ENCODE peak calls at places on chromosomes 6 and 20, in seven cellular contexts. One of them, this sample, is unnamed.
A peak's percentile ranks its signal among the peaks of the same experiment; 100 is the strongest.

GRCh38 chr20:39282619-39283092 is 320.5 kb downstream of the DHX35 start:
- DNase-seq in stomach: no peak
- DNase-seq in BJ: no peak
- DNase-seq in H9: peak; percentile 81
- DNase-seq in cardiac fibroblast: no peak
- DNase-seq in GM10248: no peak
- DNase-seq in upper lobe of left lung: no peak
- DNase-seq in this sample: no peak

GRCh38 chr6:106468935-106469334 is 108.4 kb downstream of the CRYBG1 start:
- DNase-seq in stomach: no peak
- DNase-seq in BJ: no peak
- DNase-seq in H9: no peak
- DNase-seq in cardiac fibroblast: no peak
- DNase-seq in GM10248: no peak
- DNase-seq in upper lobe of left lung: no peak
- DNase-seq in this sample: no peak

GRCh38 chr6:129700666-129701065 is 9.3 kb downstream of the ARHGAP18 start:
- DNase-seq in stomach: no peak
- DNase-seq in BJ: no peak
- DNase-seq in H9: no peak
- DNase-seq in cardiac fibroblast: no peak
- DNase-seq in GM10248: no peak
- DNase-seq in upper lobe of left lung: no peak
- DNase-seq in this sample: no peak

GRCh38 chr6:75207211-75207984 is 1.5 kb upstream of the COL12A1 start:
- DNase-seq in stomach: no peak
- DNase-seq in BJ: no peak
- DNase-seq in H9: peak; percentile 46
- DNase-seq in cardiac fibroblast: peak; percentile 24
- DNase-seq in GM10248: peak; percentile 23
- DNase-seq in upper lobe of left lung: peak; percentile 62
- DNase-seq in this sample: no peak

GRCh38 chr20:50510706-50511401 is 671 bp downstream of the PTPN1 start:
- DNase-seq in stomach: no peak
- DNase-seq in BJ: no peak
- DNase-seq in H9: no peak
- DNase-seq in cardiac fibroblast: no peak
- DNase-seq in GM10248: no peak
- DNase-seq in upper lobe of left lung: no peak
- DNase-seq in this sample: no peak

GRCh38 chr6:5025911-5026819 is 22.3 kb upstream of the RPP40 start:
- DNase-seq in stomach: peak; percentile 44
- DNase-seq in BJ: no peak
- DNase-seq in H9: peak; percentile 76
- DNase-seq in cardiac fibroblast: peak; percentile 35
- DNase-seq in GM10248: no peak
- DNase-seq in upper lobe of left lung: no peak
- DNase-seq in this sample: peak; percentile 31

GRCh38 chr6:106026748-106027147 is 59.4 kb upstream of the PRDM1 start:
- DNase-seq in stomach: no peak
- DNase-seq in BJ: no peak
- DNase-seq in H9: no peak
- DNase-seq in cardiac fibroblast: peak; percentile 29
- DNase-seq in GM10248: no peak
- DNase-seq in upper lobe of left lung: no peak
- DNase-seq in this sample: no peak

GRCh38 chr6:139846538-139847321 is 472.3 kb upstream of the CITED2 start:
- DNase-seq in stomach: no peak
- DNase-seq in BJ: no peak
- DNase-seq in H9: peak; percentile 41
- DNase-seq in cardiac fibroblast: no peak
- DNase-seq in GM10248: no peak
- DNase-seq in upper lobe of left lung: no peak
- DNase-seq in this sample: no peak

GRCh38 chr6:14922306-14922705 is 323.6 kb upstream of the JARID2 start:
- DNase-seq in stomach: no peak
- DNase-seq in BJ: no peak
- DNase-seq in H9: peak; percentile 55
- DNase-seq in cardiac fibroblast: no peak
- DNase-seq in GM10248: no peak
- DNase-seq in upper lobe of left lung: no peak
- DNase-seq in this sample: no peak

GRCh38 chr20:17888044-17888443 is 80.5 kb downstream of the SNX5 start:
- DNase-seq in stomach: no peak
- DNase-seq in BJ: no peak
- DNase-seq in H9: no peak
- DNase-seq in cardiac fibroblast: peak; percentile 22
- DNase-seq in GM10248: no peak
- DNase-seq in upper lobe of left lung: no peak
- DNase-seq in this sample: no peak

GRCh38 chr6:127439718-127440117 is 19.5 kb downstream of the KIAA0408 start:
- DNase-seq in stomach: no peak
- DNase-seq in BJ: no peak
- DNase-seq in H9: no peak
- DNase-seq in cardiac fibroblast: no peak
- DNase-seq in GM10248: no peak
- DNase-seq in upper lobe of left lung: no peak
- DNase-seq in this sample: no peak

DNA sequence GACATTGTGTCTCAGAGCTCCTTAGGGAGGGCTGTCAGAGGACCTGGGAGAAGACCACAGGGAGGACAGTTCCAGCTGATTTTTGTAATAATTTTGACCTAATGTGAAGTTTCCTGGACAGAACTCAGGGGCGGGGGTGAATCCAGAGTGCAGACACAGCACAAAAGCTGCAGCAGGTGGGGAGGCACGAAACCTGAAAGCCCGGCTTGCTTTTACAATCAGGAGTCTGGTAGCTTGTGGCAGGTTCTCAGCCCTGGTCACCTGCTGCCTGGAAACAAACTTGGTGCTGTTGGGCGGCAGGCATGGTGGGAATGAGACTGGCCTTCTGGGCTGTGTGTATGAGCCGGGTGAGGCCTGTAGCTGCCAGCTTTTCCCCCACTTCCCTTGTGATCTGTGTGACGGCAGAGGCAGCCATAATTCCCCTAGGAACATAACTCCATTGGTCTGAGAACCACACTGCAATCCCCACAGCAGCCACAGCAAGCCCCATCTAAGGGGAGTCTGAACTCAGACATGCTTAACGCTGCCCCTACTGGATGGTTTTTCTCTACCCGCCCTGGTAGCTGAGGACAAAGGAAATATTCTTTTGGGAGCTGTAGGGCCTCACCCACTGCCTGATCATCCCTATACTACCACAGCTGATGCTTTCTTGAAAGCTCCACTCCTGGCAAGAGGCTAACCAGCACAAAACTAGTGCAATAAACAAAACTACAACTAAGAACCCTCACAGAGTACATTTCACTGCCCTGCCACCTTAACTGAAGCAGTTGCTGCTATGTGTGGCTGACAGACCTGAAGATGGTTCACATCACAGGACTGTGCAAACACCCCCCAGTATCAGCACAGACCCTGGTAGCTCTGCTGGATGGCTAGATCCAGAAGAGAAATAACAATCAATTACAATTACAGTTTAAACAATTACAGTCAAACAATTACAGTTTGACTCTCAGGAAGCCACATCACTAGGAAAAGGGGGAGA is 1055.1 kb upstream of the GJE1 start:
- DNase-seq in stomach: no peak
- DNase-seq in BJ: no peak
- DNase-seq in H9: peak; percentile 74
- DNase-seq in cardiac fibroblast: peak; percentile 33
- DNase-seq in GM10248: no peak
- DNase-seq in upper lobe of left lung: peak; percentile 1
- DNase-seq in this sample: no peak
- TF ChIP-seq CTCF in stomach: no peak
- TF ChIP-seq CTCF in BJ: no peak
- TF ChIP-seq CTCF in H9: peak; percentile 68
- TF ChIP-seq CTCF in cardiac fibroblast: peak; percentile 7
- TF ChIP-seq CTCF in GM10248: peak; percentile 30
- TF ChIP-seq CTCF in upper lobe of left lung: no peak
- TF ChIP-seq CTCF in this sample: peak; percentile 57

DNA sequence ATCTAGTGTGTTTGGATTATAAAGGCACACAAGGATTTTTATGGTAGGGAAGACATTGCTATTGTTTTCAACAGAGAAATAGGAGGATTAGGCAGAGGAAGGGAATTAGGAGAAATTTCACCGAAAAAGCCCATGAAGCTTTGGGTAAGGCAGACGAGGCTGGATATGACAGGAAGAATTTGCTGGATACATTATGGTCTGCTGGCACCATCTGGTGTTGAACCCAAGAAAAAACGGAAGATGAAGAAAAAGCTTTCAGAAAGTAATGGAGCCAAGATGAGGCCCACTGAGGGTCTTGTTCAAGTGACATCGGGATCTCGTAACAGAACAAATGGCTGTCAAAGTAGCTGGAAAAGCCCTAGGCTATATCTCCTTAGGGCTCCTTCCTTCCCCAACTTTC is 56.5 kb downstream of the OR2J2 start:
- DNase-seq in stomach: no peak
- DNase-seq in BJ: no peak
- DNase-seq in H9: no peak
- DNase-seq in cardiac fibroblast: no peak
- DNase-seq in GM10248: no peak
- DNase-seq in upper lobe of left lung: no peak
- DNase-seq in this sample: no peak
- TF ChIP-seq CTCF in stomach: no peak
- TF ChIP-seq CTCF in BJ: no peak
- TF ChIP-seq CTCF in H9: peak; percentile 54
- TF ChIP-seq CTCF in cardiac fibroblast: no peak
- TF ChIP-seq CTCF in GM10248: no peak
- TF ChIP-seq CTCF in upper lobe of left lung: no peak
- TF ChIP-seq CTCF in this sample: no peak

GRCh38 chr6:56370127-56370540 is 122.8 kb upstream of the COL21A1 start:
- DNase-seq in stomach: peak; percentile 74
- DNase-seq in BJ: no peak
- DNase-seq in H9: peak; percentile 71
- DNase-seq in cardiac fibroblast: peak; percentile 77
- DNase-seq in GM10248: no peak
- DNase-seq in upper lobe of left lung: no peak
- DNase-seq in this sample: peak; percentile 19
- TF ChIP-seq CTCF in stomach: no peak
- TF ChIP-seq CTCF in BJ: peak; percentile 81
- TF ChIP-seq CTCF in H9: peak; percentile 68
- TF ChIP-seq CTCF in cardiac fibroblast: peak; percentile 54
- TF ChIP-seq CTCF in GM10248: no peak
- TF ChIP-seq CTCF in upper lobe of left lung: peak; percentile 38
- TF ChIP-seq CTCF in this sample: peak; percentile 66

GRCh38 chr6:143962644-143962929 is 45.5 kb downstream of the PLAGL1 start:
- DNase-seq in stomach: no peak
- DNase-seq in BJ: peak; percentile 26
- DNase-seq in H9: no peak
- DNase-seq in cardiac fibroblast: peak; percentile 32
- DNase-seq in GM10248: no peak
- DNase-seq in upper lobe of left lung: no peak
- DNase-seq in this sample: no peak
- TF ChIP-seq CTCF in stomach: no peak
- TF ChIP-seq CTCF in BJ: peak; percentile 62
- TF ChIP-seq CTCF in H9: peak; percentile 68
- TF ChIP-seq CTCF in cardiac fibroblast: peak; percentile 29
- TF ChIP-seq CTCF in GM10248: no peak
- TF ChIP-seq CTCF in upper lobe of left lung: peak; percentile 24
- TF ChIP-seq CTCF in this sample: peak; percentile 69

DNA sequence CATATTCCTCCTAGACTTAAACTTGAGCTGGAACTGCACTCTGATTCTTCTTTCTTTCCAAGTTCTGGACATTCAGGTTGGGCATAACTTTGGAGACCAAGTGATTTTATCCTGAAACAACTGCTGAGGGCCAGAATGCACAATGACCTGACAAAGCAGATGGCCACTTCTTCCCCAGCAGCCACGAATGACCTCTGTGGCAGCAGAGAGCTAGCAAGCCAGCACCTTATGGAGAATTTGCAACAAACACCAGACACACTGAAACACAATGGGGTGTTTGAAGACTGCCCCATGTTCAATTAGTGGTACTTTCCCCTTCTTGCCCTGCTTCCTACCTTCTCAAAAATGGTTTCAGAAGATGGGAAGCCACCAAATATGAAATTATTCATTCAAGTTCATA is 4.2 kb upstream of the TENT5A start:
- DNase-seq in stomach: no peak
- DNase-seq in BJ: no peak
- DNase-seq in H9: no peak
- DNase-seq in cardiac fibroblast: no peak
- DNase-seq in GM10248: no peak
- DNase-seq in upper lobe of left lung: no peak
- DNase-seq in this sample: no peak
- TF ChIP-seq CTCF in stomach: no peak
- TF ChIP-seq CTCF in BJ: no peak
- TF ChIP-seq CTCF in H9: no peak
- TF ChIP-seq CTCF in cardiac fibroblast: no peak
- TF ChIP-seq CTCF in GM10248: no peak
- TF ChIP-seq CTCF in upper lobe of left lung: no peak
- TF ChIP-seq CTCF in this sample: no peak

GRCh38 chr6:159311618-159312017 is 142.4 kb downstream of the FNDC1 start:
- DNase-seq in stomach: no peak
- DNase-seq in BJ: no peak
- DNase-seq in H9: no peak
- DNase-seq in cardiac fibroblast: no peak
- DNase-seq in GM10248: no peak
- DNase-seq in upper lobe of left lung: no peak
- DNase-seq in this sample: no peak
- TF ChIP-seq CTCF in stomach: no peak
- TF ChIP-seq CTCF in BJ: no peak
- TF ChIP-seq CTCF in H9: peak; percentile 39
- TF ChIP-seq CTCF in cardiac fibroblast: no peak
- TF ChIP-seq CTCF in GM10248: no peak
- TF ChIP-seq CTCF in upper lobe of left lung: no peak
- TF ChIP-seq CTCF in this sample: peak; percentile 20

GRCh38 chr6:136682292-136682691 is 110.0 kb downstream of the MAP3K5 start:
- DNase-seq in stomach: no peak
- DNase-seq in BJ: no peak
- DNase-seq in H9: no peak
- DNase-seq in cardiac fibroblast: no peak
- DNase-seq in GM10248: no peak
- DNase-seq in upper lobe of left lung: no peak
- DNase-seq in this sample: no peak

GRCh38 chr6:136677822-136678221 is 114.5 kb downstream of the MAP3K5 start:
- DNase-seq in stomach: no peak
- DNase-seq in BJ: no peak
- DNase-seq in H9: no peak
- DNase-seq in cardiac fibroblast: no peak
- DNase-seq in GM10248: no peak
- DNase-seq in upper lobe of left lung: no peak
- DNase-seq in this sample: no peak

GRCh38 chr6:136685540-136686108 is 106.7 kb downstream of the MAP3K5 start:
- DNase-seq in stomach: no peak
- DNase-seq in BJ: no peak
- DNase-seq in H9: no peak
- DNase-seq in cardiac fibroblast: peak; percentile 63
- DNase-seq in GM10248: no peak
- DNase-seq in upper lobe of left lung: no peak
- DNase-seq in this sample: no peak

GRCh38 chr6:136684483-136684882 is 107.8 kb downstream of the MAP3K5 start:
- DNase-seq in stomach: no peak
- DNase-seq in BJ: no peak
- DNase-seq in H9: no peak
- DNase-seq in cardiac fibroblast: no peak
- DNase-seq in GM10248: no peak
- DNase-seq in upper lobe of left lung: no peak
- DNase-seq in this sample: no peak

GRCh38 chr6:136683209-136683941 is 108.9 kb downstream of the MAP3K5 start:
- DNase-seq in stomach: no peak
- DNase-seq in BJ: no peak
- DNase-seq in H9: no peak
- DNase-seq in cardiac fibroblast: no peak
- DNase-seq in GM10248: no peak
- DNase-seq in upper lobe of left lung: no peak
- DNase-seq in this sample: no peak
- TF ChIP-seq CTCF in stomach: no peak
- TF ChIP-seq CTCF in BJ: no peak
- TF ChIP-seq CTCF in H9: no peak
- TF ChIP-seq CTCF in cardiac fibroblast: no peak
- TF ChIP-seq CTCF in GM10248: no peak
- TF ChIP-seq CTCF in upper lobe of left lung: no peak
- TF ChIP-seq CTCF in this sample: no peak